ENCODE peak calls at places on chromosomes 13 and 19, in eight cellular contexts. One of them, this sample, is unnamed. For H3K9me3, the result is how much of the 10 kb centered on the place peaks cover.

GRCh38 chr13:84873951-84874350 is 925.3 kb downstream of the SLITRK6 start:
- DNase-seq in colonic mucosa: no peak
- DNase-seq in CD8-positive, alpha-beta T cell: no peak
- DNase-seq in effector memory CD4-positive, alpha-beta T cell: no peak
- DNase-seq in mucosa of descending colon: no peak
- DNase-seq in body of pancreas: no peak
- DNase-seq in pancreas: no peak
- DNase-seq in ovary: no peak
- DNase-seq in this sample: no peak

GRCh38 chr13:52862358-52863206 is 14.1 kb upstream of the PCDH8 start:
- DNase-seq in colonic mucosa: peak
- DNase-seq in CD8-positive, alpha-beta T cell: no peak
- DNase-seq in effector memory CD4-positive, alpha-beta T cell: no peak
- DNase-seq in mucosa of descending colon: no peak
- DNase-seq in body of pancreas: peak
- DNase-seq in pancreas: peak
- DNase-seq in ovary: no peak
- DNase-seq in this sample: no peak

GRCh38 chr19:7381073-7381390 is 32.3 kb downstream of the ARHGEF18 start:
- DNase-seq in colonic mucosa: no peak
- DNase-seq in CD8-positive, alpha-beta T cell: no peak
- DNase-seq in effector memory CD4-positive, alpha-beta T cell: no peak
- DNase-seq in mucosa of descending colon: no peak
- DNase-seq in body of pancreas: no peak
- DNase-seq in pancreas: no peak
- DNase-seq in ovary: no peak
- DNase-seq in this sample: no peak

GRCh38 chr13:33611016-33611805 is 206.7 kb upstream of the RFC3 start:
- DNase-seq in colonic mucosa: no peak
- DNase-seq in CD8-positive, alpha-beta T cell: no peak
- DNase-seq in effector memory CD4-positive, alpha-beta T cell: no peak
- DNase-seq in mucosa of descending colon: no peak
- DNase-seq in body of pancreas: peak
- DNase-seq in pancreas: peak
- DNase-seq in ovary: no peak
- DNase-seq in this sample: peak

GRCh38 chr13:49305824-49306425 is 58.2 kb downstream of the CDADC1 start:
- DNase-seq in colonic mucosa: no peak
- DNase-seq in CD8-positive, alpha-beta T cell: no peak
- DNase-seq in effector memory CD4-positive, alpha-beta T cell: no peak
- DNase-seq in mucosa of descending colon: no peak
- DNase-seq in body of pancreas: no peak
- DNase-seq in pancreas: no peak
- DNase-seq in ovary: no peak
- DNase-seq in this sample: no peak

GRCh38 chr13:89862691-89863036 is 1484.8 kb upstream of the MIR17HG start:
- DNase-seq in colonic mucosa: no peak
- DNase-seq in CD8-positive, alpha-beta T cell: no peak
- DNase-seq in effector memory CD4-positive, alpha-beta T cell: no peak
- DNase-seq in mucosa of descending colon: no peak
- DNase-seq in body of pancreas: no peak
- DNase-seq in pancreas: no peak
- DNase-seq in ovary: no peak
- DNase-seq in this sample: no peak

GRCh38 chr19:50154529-50154928 is 8.6 kb downstream of the IZUMO2 start:
- DNase-seq in colonic mucosa: no peak
- DNase-seq in CD8-positive, alpha-beta T cell: no peak
- DNase-seq in effector memory CD4-positive, alpha-beta T cell: no peak
- DNase-seq in mucosa of descending colon: no peak
- DNase-seq in body of pancreas: no peak
- DNase-seq in pancreas: no peak
- DNase-seq in ovary: no peak
- DNase-seq in this sample: no peak

GRCh38 chr19:7579182-7579581 is 16.5 kb upstream of the CAMSAP3 start:
- DNase-seq in colonic mucosa: no peak
- DNase-seq in CD8-positive, alpha-beta T cell: no peak
- DNase-seq in effector memory CD4-positive, alpha-beta T cell: no peak
- DNase-seq in mucosa of descending colon: no peak
- DNase-seq in body of pancreas: no peak
- DNase-seq in pancreas: no peak
- DNase-seq in ovary: no peak
- DNase-seq in this sample: no peak

GRCh38 chr19:4507150-4507452 is 11.2 kb downstream of the PLIN4 start:
- DNase-seq in colonic mucosa: no peak
- DNase-seq in CD8-positive, alpha-beta T cell: no peak
- DNase-seq in effector memory CD4-positive, alpha-beta T cell: no peak
- DNase-seq in mucosa of descending colon: no peak
- DNase-seq in body of pancreas: no peak
- DNase-seq in pancreas: no peak
- DNase-seq in ovary: no peak
- DNase-seq in this sample: no peak

GRCh38 chr19:34120846-34121639 is 51.3 kb upstream of the LSM14A start:
- DNase-seq in colonic mucosa: peak
- DNase-seq in CD8-positive, alpha-beta T cell: peak
- DNase-seq in effector memory CD4-positive, alpha-beta T cell: peak
- DNase-seq in mucosa of descending colon: no peak
- DNase-seq in body of pancreas: peak
- DNase-seq in pancreas: no peak
- DNase-seq in ovary: no peak
- DNase-seq in this sample: no peak

GRCh38 chr13:27139565-27139964 is 32.0 kb downstream of the USP12 start:
- DNase-seq in colonic mucosa: no peak
- DNase-seq in CD8-positive, alpha-beta T cell: no peak
- DNase-seq in effector memory CD4-positive, alpha-beta T cell: no peak
- DNase-seq in mucosa of descending colon: no peak
- DNase-seq in body of pancreas: no peak
- DNase-seq in pancreas: no peak
- DNase-seq in ovary: no peak
- DNase-seq in this sample: no peak

GRCh38 chr19:31761281-31761913 is 412.2 kb upstream of the TSHZ3 start:
- DNase-seq in colonic mucosa: no peak
- DNase-seq in CD8-positive, alpha-beta T cell: no peak
- DNase-seq in effector memory CD4-positive, alpha-beta T cell: no peak
- DNase-seq in mucosa of descending colon: no peak
- DNase-seq in body of pancreas: no peak
- DNase-seq in pancreas: no peak
- DNase-seq in ovary: no peak
- DNase-seq in this sample: no peak

GRCh38 chr19:15828121-15828620 is 12.7 kb upstream of the OR10H1 start:
- DNase-seq in colonic mucosa: no peak
- DNase-seq in CD8-positive, alpha-beta T cell: no peak
- DNase-seq in effector memory CD4-positive, alpha-beta T cell: no peak
- DNase-seq in mucosa of descending colon: no peak
- DNase-seq in body of pancreas: no peak
- DNase-seq in pancreas: no peak
- DNase-seq in ovary: no peak
- DNase-seq in this sample: no peak

GRCh38 chr13:28138012-28138755 is at the start of gene PAN3:
- DNase-seq in colonic mucosa: peak
- DNase-seq in CD8-positive, alpha-beta T cell: peak
- DNase-seq in effector memory CD4-positive, alpha-beta T cell: peak
- DNase-seq in mucosa of descending colon: peak
- DNase-seq in body of pancreas: peak
- DNase-seq in pancreas: peak
- DNase-seq in ovary: peak
- DNase-seq in this sample: peak

GRCh38 chr13:108575430-108575829 is 54.0 kb upstream of the MYO16 start:
- DNase-seq in colonic mucosa: no peak
- DNase-seq in CD8-positive, alpha-beta T cell: no peak
- DNase-seq in effector memory CD4-positive, alpha-beta T cell: no peak
- DNase-seq in mucosa of descending colon: no peak
- DNase-seq in body of pancreas: no peak
- DNase-seq in pancreas: no peak
- DNase-seq in ovary: no peak
- DNase-seq in this sample: no peak

GRCh38 chr13:50592412-50593145 is 250.9 kb downstream of the DLEU7 start:
- DNase-seq in colonic mucosa: no peak
- DNase-seq in CD8-positive, alpha-beta T cell: no peak
- DNase-seq in effector memory CD4-positive, alpha-beta T cell: no peak
- DNase-seq in mucosa of descending colon: no peak
- DNase-seq in body of pancreas: no peak
- DNase-seq in pancreas: no peak
- DNase-seq in ovary: no peak
- DNase-seq in this sample: no peak

GRCh38 chr13:20843177-20843576 is 59.4 kb downstream of the XPO4 start:
- DNase-seq in colonic mucosa: no peak
- DNase-seq in CD8-positive, alpha-beta T cell: no peak
- DNase-seq in effector memory CD4-positive, alpha-beta T cell: no peak
- DNase-seq in mucosa of descending colon: no peak
- DNase-seq in body of pancreas: no peak
- DNase-seq in pancreas: no peak
- DNase-seq in ovary: no peak
- DNase-seq in this sample: no peak

GRCh38 chr13:32036131-32036695 is 4.6 kb downstream of the FRY start:
- DNase-seq in colonic mucosa: peak
- DNase-seq in CD8-positive, alpha-beta T cell: no peak
- DNase-seq in effector memory CD4-positive, alpha-beta T cell: no peak
- DNase-seq in mucosa of descending colon: no peak
- DNase-seq in body of pancreas: peak
- DNase-seq in pancreas: no peak
- DNase-seq in ovary: no peak
- DNase-seq in this sample: peak

GRCh38 chr13:45361596-45362206 is 20.7 kb upstream of the TPT1 start:
- DNase-seq in colonic mucosa: no peak
- DNase-seq in CD8-positive, alpha-beta T cell: no peak
- DNase-seq in effector memory CD4-positive, alpha-beta T cell: no peak
- DNase-seq in mucosa of descending colon: no peak
- DNase-seq in body of pancreas: no peak
- DNase-seq in pancreas: no peak
- DNase-seq in ovary: no peak
- DNase-seq in this sample: no peak

GRCh38 chr19:4390017-4390861 is 10.1 kb downstream of the SH3GL1 start:
- DNase-seq in colonic mucosa: no peak
- DNase-seq in CD8-positive, alpha-beta T cell: no peak
- DNase-seq in effector memory CD4-positive, alpha-beta T cell: no peak
- DNase-seq in mucosa of descending colon: peak
- DNase-seq in body of pancreas: peak
- DNase-seq in pancreas: peak
- DNase-seq in ovary: no peak
- DNase-seq in this sample: no peak

GRCh38 chr13:99949657-99950413 is 21.7 kb downstream of the ZIC5 start:
- DNase-seq in colonic mucosa: no peak
- DNase-seq in CD8-positive, alpha-beta T cell: no peak
- DNase-seq in effector memory CD4-positive, alpha-beta T cell: no peak
- DNase-seq in mucosa of descending colon: no peak
- DNase-seq in body of pancreas: no peak
- DNase-seq in pancreas: no peak
- DNase-seq in ovary: no peak
- DNase-seq in this sample: no peak

GRCh38 chr19:1206733-1207301 is 1.2 kb downstream of the STK11 start:
- DNase-seq in colonic mucosa: peak
- DNase-seq in CD8-positive, alpha-beta T cell: peak
- DNase-seq in effector memory CD4-positive, alpha-beta T cell: no peak
- DNase-seq in mucosa of descending colon: no peak
- DNase-seq in body of pancreas: no peak
- DNase-seq in pancreas: peak
- DNase-seq in ovary: no peak
- DNase-seq in this sample: no peak

GRCh38 chr13:36536546-36536945 is 104.3 kb downstream of the CCNA1 start:
- DNase-seq in colonic mucosa: no peak
- DNase-seq in CD8-positive, alpha-beta T cell: no peak
- DNase-seq in effector memory CD4-positive, alpha-beta T cell: no peak
- DNase-seq in mucosa of descending colon: no peak
- DNase-seq in body of pancreas: no peak
- DNase-seq in pancreas: no peak
- DNase-seq in ovary: no peak
- DNase-seq in this sample: no peak

GRCh38 chr13:110110783-110111182 is 196.2 kb downstream of the COL4A1 start:
- DNase-seq in colonic mucosa: no peak
- DNase-seq in CD8-positive, alpha-beta T cell: no peak
- DNase-seq in effector memory CD4-positive, alpha-beta T cell: no peak
- DNase-seq in mucosa of descending colon: no peak
- DNase-seq in body of pancreas: no peak
- DNase-seq in pancreas: no peak
- DNase-seq in ovary: no peak
- DNase-seq in this sample: no peak

GRCh38 chr19:4371898-4372629 is 28.3 kb downstream of the SH3GL1 start:
- DNase-seq in colonic mucosa: no peak
- DNase-seq in CD8-positive, alpha-beta T cell: no peak
- DNase-seq in effector memory CD4-positive, alpha-beta T cell: no peak
- DNase-seq in mucosa of descending colon: no peak
- DNase-seq in body of pancreas: no peak
- DNase-seq in pancreas: no peak
- DNase-seq in ovary: no peak
- DNase-seq in this sample: no peak

DNA sequence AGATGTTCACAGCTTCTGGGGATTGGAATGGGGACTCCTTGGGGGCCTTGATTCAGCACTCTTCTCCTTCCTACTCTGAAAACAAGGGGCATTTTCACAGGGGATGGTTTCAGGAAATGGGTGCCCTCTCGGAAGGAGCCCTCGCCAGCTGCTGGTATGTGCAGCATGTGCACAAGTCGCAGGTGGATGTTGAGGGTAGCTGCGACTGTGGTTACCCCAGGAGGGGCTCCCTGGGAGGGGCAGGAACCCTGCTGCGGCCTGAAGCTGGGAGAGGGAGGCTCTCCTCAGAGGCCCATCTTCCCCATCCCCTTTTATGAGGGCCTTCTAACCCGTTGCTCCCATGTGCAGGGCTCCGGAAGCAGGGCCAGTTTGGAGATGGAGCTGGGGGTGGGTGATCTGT is 6.2 kb downstream of the ZNF446 start:
- DNase-seq in colonic mucosa: no peak
- DNase-seq in CD8-positive, alpha-beta T cell: no peak
- DNase-seq in effector memory CD4-positive, alpha-beta T cell: no peak
- DNase-seq in mucosa of descending colon: no peak
- DNase-seq in body of pancreas: no peak
- DNase-seq in pancreas: no peak
- DNase-seq in ovary: no peak
- DNase-seq in this sample: no peak
- H3K4me3 ChIP-seq in colonic mucosa: no peak
- H3K4me3 ChIP-seq in CD8-positive, alpha-beta T cell: no peak
- H3K4me3 ChIP-seq in effector memory CD4-positive, alpha-beta T cell: no peak
- H3K4me3 ChIP-seq in mucosa of descending colon: no peak
- H3K4me3 ChIP-seq in body of pancreas: no peak
- H3K4me3 ChIP-seq in pancreas: no peak
- H3K4me3 ChIP-seq in ovary: no peak
- H3K4me3 ChIP-seq in this sample: no peak

GRCh38 chr13:111622051-111622531 is 301.6 kb downstream of the TEX29 start:
- DNase-seq in colonic mucosa: no peak
- DNase-seq in CD8-positive, alpha-beta T cell: no peak
- DNase-seq in effector memory CD4-positive, alpha-beta T cell: no peak
- DNase-seq in mucosa of descending colon: no peak
- DNase-seq in body of pancreas: no peak
- DNase-seq in pancreas: no peak
- DNase-seq in ovary: no peak
- DNase-seq in this sample: no peak
- H3K9me3 ChIP-seq in colonic mucosa: under half
- H3K9me3 ChIP-seq in CD8-positive, alpha-beta T cell: under half
- H3K9me3 ChIP-seq in effector memory CD4-positive, alpha-beta T cell: under half
- H3K9me3 ChIP-seq in mucosa of descending colon: under half
- H3K9me3 ChIP-seq in body of pancreas: under half
- H3K9me3 ChIP-seq in pancreas: under half
- H3K9me3 ChIP-seq in ovary: under half
- H3K9me3 ChIP-seq in this sample: under half

GRCh38 chr19:6217752-6218403 is 61.9 kb downstream of the MLLT1 start:
- DNase-seq in colonic mucosa: no peak
- DNase-seq in CD8-positive, alpha-beta T cell: no peak
- DNase-seq in effector memory CD4-positive, alpha-beta T cell: no peak
- DNase-seq in mucosa of descending colon: peak
- DNase-seq in body of pancreas: no peak
- DNase-seq in pancreas: no peak
- DNase-seq in ovary: no peak
- DNase-seq in this sample: no peak
- H3K4me3 ChIP-seq in colonic mucosa: no peak
- H3K4me3 ChIP-seq in CD8-positive, alpha-beta T cell: no peak
- H3K4me3 ChIP-seq in effector memory CD4-positive, alpha-beta T cell: no peak
- H3K4me3 ChIP-seq in mucosa of descending colon: no peak
- H3K4me3 ChIP-seq in body of pancreas: no peak
- H3K4me3 ChIP-seq in pancreas: no peak
- H3K4me3 ChIP-seq in ovary: no peak
- H3K4me3 ChIP-seq in this sample: no peak

GRCh38 chr19:48511321-48511731 is 309 bp downstream of the LMTK3 start:
- DNase-seq in colonic mucosa: no peak
- DNase-seq in CD8-positive, alpha-beta T cell: peak
- DNase-seq in effector memory CD4-positive, alpha-beta T cell: no peak
- DNase-seq in mucosa of descending colon: peak
- DNase-seq in body of pancreas: no peak
- DNase-seq in pancreas: no peak
- DNase-seq in ovary: no peak
- DNase-seq in this sample: no peak
- H3K9me3 ChIP-seq in colonic mucosa: under half
- H3K9me3 ChIP-seq in CD8-positive, alpha-beta T cell: under half
- H3K9me3 ChIP-seq in effector memory CD4-positive, alpha-beta T cell: under half
- H3K9me3 ChIP-seq in mucosa of descending colon: under half
- H3K9me3 ChIP-seq in body of pancreas: under half
- H3K9me3 ChIP-seq in pancreas: under half
- H3K9me3 ChIP-seq in ovary: under half
- H3K9me3 ChIP-seq in this sample: under half

This sample was measured in heart right ventricle.